ENCODE peak calls at places on chromosome 19, in four cellular contexts. R is heart left ventricle, X is dorsolateral prefrontal cortex, W is left ventricle myocardium inferior. O is an unnamed sample.

GRCh38 chr19:57825501-57825900 is 4.6 kb upstream of the ZNF587B start:
- DNase-seq in R (no peak), X (no peak), W (no peak), O (no peak)

GRCh38 chr19:31511098-31511497 is 161.9 kb upstream of the TSHZ3 start:
- DNase-seq in R (no peak), X (no peak), W (no peak), O (no peak)

GRCh38 chr19:53870485-53870844 is 2.8 kb downstream of the MYADM start:
- DNase-seq in R (no peak), X (no peak), W (no peak), O (no peak)

GRCh38 chr19:7348587-7349230 is at the start of gene ARHGEF18:
- DNase-seq in R (peak; percentile 72), X (no peak), W (peak; percentile 23), O (no peak)

GRCh38 chr19:58037927-58038687 is 4.3 kb downstream of the ZSCAN1 start:
- DNase-seq in R (no peak), X (peak; percentile 70), W (no peak), O (no peak)

GRCh38 chr19:32824136-32824835 is 45.3 kb downstream of the SLC7A9 start:
- DNase-seq in R (no peak), X (no peak), W (no peak), O (no peak)

GRCh38 chr19:47094557-47095517 is 18.7 kb downstream of the ZC3H4 start:
- DNase-seq in R (peak; percentile 49), X (no peak), W (no peak), O (no peak)

GRCh38 chr19:2523630-2524311 is 47.8 kb downstream of the GADD45B start:
- DNase-seq in R (no peak), X (peak; percentile 37), W (no peak), O (no peak)

GRCh38 chr19:17524651-17525050 is 13.2 kb downstream of the PGLS start:
- DNase-seq in R (no peak), X (no peak), W (no peak), O (no peak)

DNA sequence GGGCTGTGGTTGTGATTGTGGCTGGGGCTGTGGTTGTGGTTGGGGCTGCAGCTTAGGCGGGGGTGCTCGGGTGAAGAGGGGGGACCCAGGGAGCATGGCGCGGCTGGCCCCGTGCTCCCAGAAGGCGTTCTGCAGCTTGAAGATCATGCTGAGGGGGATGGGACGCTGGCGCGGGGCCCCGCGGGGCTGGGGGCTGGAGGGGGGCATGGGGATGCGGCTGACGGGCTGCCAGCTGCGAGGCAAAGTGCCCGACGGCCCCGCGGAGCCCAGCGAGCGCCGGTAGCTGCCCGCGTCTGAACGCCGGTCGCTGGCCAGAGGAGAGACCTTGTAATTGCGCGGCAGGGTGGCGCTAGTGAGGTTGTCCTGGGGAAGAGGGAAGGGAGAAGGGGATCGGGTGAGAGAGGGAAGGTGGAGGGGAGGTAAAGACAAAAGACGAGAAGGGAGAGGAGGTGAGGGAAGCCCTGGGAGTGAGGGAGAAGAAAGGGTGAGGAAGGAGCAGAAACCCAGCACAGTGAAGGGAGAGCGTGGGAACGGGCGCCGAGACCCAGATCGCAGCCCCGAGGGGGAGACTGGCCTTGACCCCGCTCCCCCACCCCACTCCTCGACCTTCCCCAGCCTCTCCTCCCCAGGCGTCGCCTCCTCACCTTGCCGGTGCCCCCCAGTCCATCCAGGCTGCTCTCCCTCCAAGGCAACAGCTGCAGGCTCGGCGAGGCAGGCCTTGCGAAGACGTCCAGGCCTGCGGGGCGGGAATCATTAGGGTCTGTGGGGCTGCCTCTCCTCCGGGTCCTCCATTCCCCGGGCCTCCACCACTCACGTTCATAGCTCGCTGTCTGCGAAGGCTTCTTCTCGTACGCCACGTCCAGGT is 9.1 kb downstream of the PPP1R13L start:
- DNase-seq in R (no peak), X (no peak), W (no peak), O (no peak)
- H3K4me3 ChIP-seq in R (no peak overlapping the region), X (no peak overlapping the region), W (no peak overlapping the region), O (no peak overlapping the region)

GRCh38 chr19:13299838-13300237 is 149.6 kb downstream of the IER2 start:
- DNase-seq in R (no peak), X (peak; percentile 65), W (no peak), O (no peak)
- TF ChIP-seq CTCF in R (no peak), X (no peak), W (no peak), O (no peak)

DNA sequence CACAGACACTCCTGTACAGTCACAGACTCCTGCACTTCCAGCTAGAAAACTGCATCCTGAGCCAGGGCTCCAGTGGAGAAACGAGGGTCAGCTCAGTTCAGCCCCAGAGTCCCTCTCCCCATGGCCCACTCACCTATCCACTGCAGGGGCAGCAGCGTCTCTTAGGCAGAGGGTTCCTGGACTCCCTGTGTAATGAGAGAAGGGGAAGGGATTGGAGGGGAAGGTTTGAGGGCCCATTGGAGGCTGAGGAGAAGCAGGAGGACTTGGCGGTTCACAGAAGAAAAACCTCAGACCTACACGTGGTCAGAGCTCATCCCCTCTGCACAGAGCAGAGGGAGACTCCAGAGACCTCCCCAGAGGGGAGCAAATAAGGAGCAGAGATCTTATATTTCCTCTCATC is 9.2 kb upstream of the CEACAM18 start:
- DNase-seq in R (no peak), X (no peak), W (no peak), O (no peak)
- H3K4me3 ChIP-seq in R (no peak overlapping the region), X (no peak overlapping the region), W (no peak overlapping the region), O (no peak overlapping the region)

DNA sequence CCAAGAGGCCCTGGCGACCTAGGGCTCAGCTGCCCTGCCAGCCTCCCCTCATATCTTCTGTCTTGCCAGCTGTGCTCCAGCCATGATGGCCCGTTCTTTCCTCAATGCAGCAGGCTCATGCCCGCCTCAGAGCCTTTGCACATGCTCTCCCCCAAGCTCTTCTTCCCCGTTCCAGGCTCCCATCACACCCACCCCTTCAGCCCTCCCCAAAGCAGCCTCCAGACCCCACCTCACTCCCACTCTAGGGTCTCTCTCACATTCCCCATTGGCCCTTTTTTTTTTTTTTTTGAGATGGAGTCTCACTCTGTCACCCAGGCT is 29.9 kb upstream of the ATP1A3 start:
- DNase-seq in R (peak; percentile 26), X (no peak), W (no peak), O (no peak)
- TF ChIP-seq CTCF in R (no peak), X (no peak), W (no peak), O (no peak)

GRCh38 chr19:55459950-55460657 is 1.3 kb downstream of the ISOC2 start:
- DNase-seq in R (no peak), X (no peak), W (no peak), O (no peak)
- H3K4me3 ChIP-seq in R (peak overlapping the region; percentile 58), X (peak overlapping the region; percentile 94), W (peak overlapping the region; percentile 81), O (peak overlapping the region; percentile 92)

GRCh38 chr19:44007473-44007872 is 4.7 kb downstream of the ZNF230 start:
- DNase-seq in R (no peak), X (no peak), W (no peak), O (no peak)

GRCh38 chr19:44002212-44002565 is 568 bp upstream of the ZNF230 start:
- DNase-seq in R (no peak), X (no peak), W (no peak), O (no peak)

GRCh38 chr19:44002566-44003460 is at the start of gene ZNF230:
- DNase-seq in R (peak; percentile 89), X (peak; percentile 94), W (peak; percentile 86), O (peak; percentile 90)

GRCh38 chr19:44005968-44006367 is 3.2 kb downstream of the ZNF230 start:
- DNase-seq in R (no peak), X (no peak), W (no peak), O (no peak)

GRCh38 chr19:44003461-44004134 is 841 bp downstream of the ZNF230 start:
- DNase-seq in R (no peak), X (no peak), W (no peak), O (no peak)
- TF ChIP-seq CTCF in R (no peak), X (no peak), W (no peak), O (no peak)

GRCh38 chr19:15444505-15445226 is 5.1 kb downstream of the WIZ start:
- DNase-seq in R (peak; percentile 58), X (no peak), W (no peak), O (no peak)
- H3K4me3 ChIP-seq in R (no peak overlapping the region), X (no peak overlapping the region), W (no peak overlapping the region), O (no peak overlapping the region)

GRCh38 chr19:10820173-10820572 is 15.8 kb downstream of the TMED1 start:
- DNase-seq in R (no peak), X (no peak), W (no peak), O (no peak)
- TF ChIP-seq CTCF in R (peak; percentile 29), X (peak; percentile 8), W (peak; percentile 40), O (peak; percentile 29)

GRCh38 chr19:3575949-3576673 is 3.4 kb downstream of the HMG20B start:
- DNase-seq in R (no peak), X (no peak), W (no peak), O (no peak)
- H3K4me3 ChIP-seq in R (no peak overlapping the region), X (peak overlapping the region; percentile 54), W (peak overlapping the region; percentile 62), O (peak overlapping the region; percentile 11)

GRCh38 chr19:10587022-10587838 is at the start of gene AP1M2:
- DNase-seq in R (no peak), X (no peak), W (no peak), O (no peak)

GRCh38 chr19:10587839-10588150 is 683 bp upstream of the AP1M2 start:
- DNase-seq in R (no peak), X (no peak), W (no peak), O (no peak)

GRCh38 chr19:10593820-10594637 is 6.9 kb upstream of the AP1M2 start:
- DNase-seq in R (no peak), X (no peak), W (no peak), O (no peak)

GRCh38 chr19:10593148-10593547 is 6.0 kb upstream of the AP1M2 start:
- DNase-seq in R (no peak), X (no peak), W (no peak), O (no peak)
- TF ChIP-seq CTCF in R (no peak), X (no peak), W (no peak), O (no peak)